ENCODE peak calls at places on chromosomes 3 and 15, in five cellular contexts. W is M059J, X is HFFc6, Q is T follicular helper cell, F is ACHN. V is an unnamed sample.

GRCh38 chr3:150545419-150546225 is 674 bp downstream of the SERP1 start:
- DNase-seq in X (peak), F (peak), W (peak), Q (peak), V (peak)

GRCh38 chr3:24433838-24434591 is 60.6 kb downstream of the THRB start:
- DNase-seq in W (no peak), F (no peak), Q (no peak), X (no peak), V (no peak)

GRCh38 chr3:19934098-19934566 is at the start of gene EFHB:
- DNase-seq in Q (no peak), W (peak), F (no peak), X (no peak), V (peak)

GRCh38 chr3:52845157-52845556 is 10.3 kb upstream of the MUSTN1 start:
- DNase-seq in Q (no peak), X (no peak), W (no peak), F (no peak), V (no peak)

GRCh38 chr15:41858756-41859155 is 20.1 kb downstream of the PLA2G4B start:
- DNase-seq in W (no peak), Q (no peak), F (no peak), X (no peak), V (no peak)

GRCh38 chr3:45509038-45509767 is 85.3 kb upstream of the LIMD1 start:
- DNase-seq in W (peak), X (peak), F (peak), Q (no peak), V (peak)

GRCh38 chr15:70111203-70112017 is 13.7 kb upstream of the TLE3 start:
- DNase-seq in F (peak), X (peak), Q (no peak), W (peak), V (peak)

GRCh38 chr15:38819343-38819858 is 254.8 kb upstream of the RASGRP1 start:
- DNase-seq in X (no peak), W (no peak), F (no peak), Q (no peak), V (no peak)

GRCh38 chr3:29427266-29428103 is 146.6 kb downstream of the RBMS3 start:
- DNase-seq in Q (no peak), W (no peak), X (no peak), F (no peak), V (no peak)

V was measured in ELR.